ENCODE peak calls at places on chromosomes 6 and 20, in eight cellular contexts. S is Kasumi-1, L is pancreas, Q is left lobe of liver, K is ascending aorta, Z is BE2C, R is HL-60, F is KG1. V is an unnamed sample.

GRCh38 chr6:75217203-75217602 is 11.3 kb upstream of the COL12A1 start:
- DNase-seq in S (no peak), L (no peak), Q (no peak), K (no peak), Z (no peak), R (no peak), F (no peak), V (no peak)

GRCh38 chr6:148628251-148628650 is 118.6 kb upstream of the UST start:
- DNase-seq in S (no peak), L (no peak), Q (no peak), K (no peak), Z (no peak), R (no peak), F (no peak), V (no peak)

GRCh38 chr6:90432408-90432775 is 135.7 kb upstream of the BACH2 start:
- DNase-seq in S (no peak), L (no peak), Q (no peak), K (no peak), Z (no peak), R (no peak), F (no peak), V (no peak)

GRCh38 chr6:161641175-161641574 is 367.3 kb upstream of the AGPAT4 start:
- DNase-seq in S (no peak), L (no peak), Q (no peak), K (no peak), Z (no peak), R (no peak), F (no peak), V (no peak)

GRCh38 chr20:44362466-44362940 is 7.0 kb downstream of the HNF4A start:
- DNase-seq in S (no peak), L (no peak), Q (no peak), K (no peak), Z (no peak), R (no peak), F (no peak), V (no peak)

GRCh38 chr6:18039481-18039880 is 52.0 kb upstream of the KIF13A start:
- DNase-seq in S (no peak), L (no peak), Q (no peak), K (no peak), Z (no peak), R (no peak), F (no peak), V (no peak)

GRCh38 chr6:69783124-69783523 is 13.7 kb downstream of the LMBRD1 start:
- DNase-seq in S (no peak), L (no peak), Q (no peak), K (no peak), Z (no peak), R (no peak), F (no peak), V (no peak)

GRCh38 chr6:112443118-112443641 is 96.0 kb downstream of the RFPL4B start:
- DNase-seq in S (no peak), L (no peak), Q (no peak), K (no peak), Z (no peak), R (no peak), F (no peak), V (no peak)

GRCh38 chr20:62481441-62482135 is 5.8 kb upstream of the GATA5 start:
- DNase-seq in S (no peak), L (no peak), Q (no peak), K (no peak), Z (no peak), R (no peak), F (no peak), V (no peak)

GRCh38 chr6:3869284-3869631 is 20.1 kb downstream of the FAM50B start:
- DNase-seq in S (no peak), L (no peak), Q (no peak), K (no peak), Z (no peak), R (no peak), F (no peak), V (no peak)

GRCh38 chr6:68777956-68778355 is 142.9 kb downstream of the ADGRB3 start:
- DNase-seq in S (no peak), L (no peak), Q (no peak), K (peak), Z (peak), R (no peak), F (no peak), V (no peak)

GRCh38 chr6:133699986-133700385 is 188.9 kb upstream of the TCF21 start:
- DNase-seq in S (no peak), L (no peak), Q (no peak), K (no peak), Z (no peak), R (no peak), F (no peak), V (no peak)

GRCh38 chr20:37223053-37223452 is 38.6 kb downstream of the GHRH start:
- DNase-seq in S (peak), L (no peak), Q (no peak), K (no peak), Z (no peak), R (peak), F (no peak), V (peak)

GRCh38 chr6:95693108-95693507 is 115.8 kb downstream of the MANEA start:
- DNase-seq in S (no peak), L (no peak), Q (no peak), K (no peak), Z (no peak), R (no peak), F (no peak), V (no peak)

GRCh38 chr6:41439524-41440418 is 104.4 kb downstream of the NCR2 start:
- DNase-seq in S (peak), L (no peak), Q (no peak), K (no peak), Z (no peak), R (no peak), F (no peak), V (no peak)

GRCh38 chr6:44837741-44838140 is 450.2 kb downstream of the CDC5L start:
- DNase-seq in S (no peak), L (no peak), Q (no peak), K (no peak), Z (no peak), R (no peak), F (no peak), V (no peak)

V was measured in GM04503.